ENCODE peak calls at places on chromosomes 6 and 20, in ten cellular contexts. K, A, M, Z, N, E, R, Q, D and T are unnamed samples.

GRCh38 chr20:35284267-35284991 is at the start of gene EIF6:
- DNase-seq in K (peak; percentile 59), A (peak; percentile 88), M (peak; percentile 86), Z (peak; percentile 74), N (peak; percentile 96), E (peak; percentile 85), R (peak; percentile 92), Q (peak; percentile 64), D (peak; percentile 53), T (peak; percentile 94)

GRCh38 chr6:163287626-163288025 is 126.9 kb upstream of the QKI start:
- DNase-seq in K (no peak), A (no peak), M (no peak), Z (no peak), N (no peak), E (no peak), R (no peak), Q (no peak), D (no peak), T (no peak)

GRCh38 chr6:68701159-68701558 is 66.1 kb downstream of the ADGRB3 start:
- DNase-seq in K (no peak), A (no peak), M (no peak), Z (no peak), N (no peak), E (no peak), R (no peak), Q (no peak), D (no peak), T (no peak)

GRCh38 chr6:144722925-144723324 is 437.8 kb downstream of the UTRN start:
- DNase-seq in K (no peak), A (no peak), M (no peak), Z (no peak), N (no peak), E (no peak), R (no peak), Q (no peak), D (no peak), T (no peak)

GRCh38 chr20:17042122-17042521 is 184.7 kb upstream of the PCSK2 start:
- DNase-seq in K (no peak), A (no peak), M (no peak), Z (no peak), N (no peak), E (no peak), R (no peak), Q (no peak), D (no peak), T (no peak)

GRCh38 chr6:36838896-36839818 is at the start of gene CPNE5:
- DNase-seq in K (no peak), A (no peak), M (peak; percentile 64), Z (no peak), N (peak; percentile 66), E (peak; percentile 61), R (no peak), Q (no peak), D (peak; percentile 33), T (no peak)

GRCh38 chr20:62929051-62929538 is 2.8 kb upstream of the DIDO1 start:
- DNase-seq in K (peak; percentile 40), A (peak; percentile 93), M (peak; percentile 58), Z (peak; percentile 58), N (no peak), E (peak; percentile 69), R (no peak), Q (no peak), D (no peak), T (peak; percentile 63)

GRCh38 chr6:38266921-38267354 is 372.8 kb downstream of the BTBD9 start:
- DNase-seq in K (no peak), A (no peak), M (no peak), Z (no peak), N (no peak), E (no peak), R (no peak), Q (no peak), D (no peak), T (no peak)

GRCh38 chr6:12516070-12516469 is 200.5 kb upstream of the PHACTR1 start:
- DNase-seq in K (no peak), A (no peak), M (peak; percentile 36), Z (no peak), N (no peak), E (no peak), R (peak; percentile 13), Q (no peak), D (no peak), T (no peak)

GRCh38 chr20:34512266-34512954 is 3.8 kb upstream of the DYNLRB1 start:
- DNase-seq in K (no peak), A (no peak), M (no peak), Z (peak; percentile 40), N (no peak), E (no peak), R (no peak), Q (no peak), D (no peak), T (no peak)

GRCh38 chr20:5191829-5192569 is 65.2 kb downstream of the CDS2 start:
- DNase-seq in K (peak; percentile 59), A (no peak), M (peak; percentile 56), Z (peak; percentile 82), N (peak; percentile 83), E (peak; percentile 49), R (peak; percentile 74), Q (peak; percentile 52), D (no peak), T (peak; percentile 35)

GRCh38 chr6:86357877-86358276 is 579.5 kb upstream of the HTR1E start:
- DNase-seq in K (no peak), A (no peak), M (no peak), Z (no peak), N (no peak), E (no peak), R (no peak), Q (no peak), D (no peak), T (no peak)

GRCh38 chr20:5718896-5719595 is 31.2 kb upstream of the SHLD1 start:
- DNase-seq in K (no peak), A (peak; percentile 92), M (peak; percentile 44), Z (no peak), N (no peak), E (no peak), R (no peak), Q (no peak), D (no peak), T (no peak)

GRCh38 chr20:44038681-44039123 is 124.0 kb downstream of the TOX2 start:
- DNase-seq in K (no peak), A (peak; percentile 35), M (no peak), Z (no peak), N (peak; percentile 49), E (no peak), R (no peak), Q (no peak), D (no peak), T (no peak)

GRCh38 chr20:4465855-4466545 is 255.7 kb upstream of the PRND start:
- DNase-seq in K (no peak), A (no peak), M (no peak), Z (no peak), N (no peak), E (no peak), R (no peak), Q (no peak), D (no peak), T (no peak)

GRCh38 chr6:110493253-110493800 is 16.9 kb upstream of the SLC22A16 start:
- DNase-seq in K (no peak), A (no peak), M (no peak), Z (no peak), N (no peak), E (no peak), R (no peak), Q (no peak), D (no peak), T (no peak)

GRCh38 chr20:59938221-59938620 is 1.9 kb downstream of the PPP1R3D start:
- DNase-seq in K (no peak), A (no peak), M (peak; percentile 7), Z (peak; percentile 31), N (no peak), E (no peak), R (no peak), Q (peak; percentile 26), D (no peak), T (no peak)

GRCh38 chr20:20096421-20096820 is 44.1 kb downstream of the CFAP61 start:
- DNase-seq in K (no peak), A (no peak), M (no peak), Z (no peak), N (peak; percentile 16), E (no peak), R (no peak), Q (no peak), D (no peak), T (no peak)

GRCh38 chr6:44531447-44532015 is 144.0 kb downstream of the CDC5L start:
- DNase-seq in K (no peak), A (no peak), M (no peak), Z (no peak), N (no peak), E (no peak), R (no peak), Q (no peak), D (no peak), T (no peak)

GRCh38 chr6:121135425-121135824 is 198.9 kb downstream of the TBC1D32 start:
- DNase-seq in K (no peak), A (no peak), M (no peak), Z (no peak), N (peak; percentile 90), E (no peak), R (no peak), Q (no peak), D (no peak), T (no peak)

GRCh38 chr6:167445568-167445967 is 120.7 kb downstream of the TTLL2 start:
- DNase-seq in K (no peak), A (no peak), M (no peak), Z (no peak), N (no peak), E (no peak), R (no peak), Q (no peak), D (no peak), T (no peak)

GRCh38 chr20:45044084-45044573 is 56.8 kb downstream of the KCNS1 start:
- DNase-seq in K (peak; percentile 66), A (no peak), M (peak; percentile 35), Z (peak; percentile 57), N (peak; percentile 83), E (no peak), R (peak; percentile 72), Q (peak; percentile 68), D (no peak), T (no peak)

GRCh38 chr6:54173084-54173483 is 61.8 kb downstream of the MLIP start:
- DNase-seq in K (no peak), A (no peak), M (no peak), Z (no peak), N (no peak), E (no peak), R (no peak), Q (no peak), D (no peak), T (no peak)

GRCh38 chr20:63736893-63737689 is 627 bp downstream of the LIME1 start:
- DNase-seq in K (peak; percentile 77), A (peak; percentile 67), M (no peak), Z (no peak), N (no peak), E (peak; percentile 45), R (no peak), Q (no peak), D (no peak), T (no peak)

GRCh38 chr6:117495873-117496272 is 13.4 kb downstream of the DCBLD1 start:
- DNase-seq in K (no peak), A (no peak), M (no peak), Z (no peak), N (no peak), E (no peak), R (no peak), Q (no peak), D (no peak), T (no peak)

GRCh38 chr6:159577564-159577963 is 115.5 kb downstream of the SOD2 start:
- DNase-seq in K (no peak), A (no peak), M (no peak), Z (peak; percentile 85), N (no peak), E (no peak), R (peak; percentile 86), Q (no peak), D (no peak), T (no peak)